ENCODE peak calls at places on chromosome 10, in ten cellular contexts. J is adrenal gland, K is suprapubic skin, H is prostate gland, V is heart left ventricle, X is right lobe of liver, B is IMR-90, N is spleen, W is uterus, U is gastrocnemius medialis. I is an unnamed sample.

GRCh38 chr10:119131512-119132240 is 27.8 kb downstream of the DENND10 start:
- DNase-seq in J (no peak), K (no peak), H (no peak), V (no peak), X (no peak), B (peak; percentile 54), N (no peak), W (no peak), U (peak; percentile 17), I (no peak)

GRCh38 chr10:69334258-69335062 is 56.2 kb downstream of the HK1 start:
- DNase-seq in J (no peak), K (no peak), H (no peak), V (no peak), X (no peak), B (no peak), N (no peak), W (no peak), U (no peak), I (no peak)

GRCh38 chr10:98967601-98968000 is 268.1 kb downstream of the HPSE2 start:
- DNase-seq in J (no peak), K (no peak), H (no peak), V (no peak), X (no peak), B (peak; percentile 46), N (no peak), W (no peak), U (no peak), I (no peak)

GRCh38 chr10:6068422-6068821 is 6.3 kb upstream of the IL2RA start:
- DNase-seq in J (no peak), K (no peak), H (no peak), V (no peak), X (no peak), B (no peak), N (peak; percentile 86), W (no peak), U (no peak), I (no peak)

GRCh38 chr10:119657725-119658124 is 6.5 kb downstream of the BAG3 start:
- DNase-seq in J (peak; percentile 82), K (no peak), H (peak; percentile 62), V (no peak), X (peak; percentile 68), B (peak; percentile 48), N (no peak), W (no peak), U (peak; percentile 65), I (no peak)

GRCh38 chr10:31678573-31679122 is 250.0 kb downstream of the ARHGAP12 start:
- DNase-seq in J (no peak), K (no peak), H (no peak), V (no peak), X (no peak), B (no peak), N (no peak), W (no peak), U (no peak), I (no peak)

GRCh38 chr10:90051053-90051452 is 349.7 kb downstream of the KIF20B start:
- DNase-seq in J (no peak), K (no peak), H (no peak), V (no peak), X (no peak), B (no peak), N (no peak), W (no peak), U (no peak), I (no peak)

GRCh38 chr10:26952094-26952493 is 91.3 kb upstream of the ABI1 start:
- DNase-seq in J (no peak), K (no peak), H (no peak), V (no peak), X (no peak), B (no peak), N (no peak), W (no peak), U (no peak), I (no peak)

DNA sequence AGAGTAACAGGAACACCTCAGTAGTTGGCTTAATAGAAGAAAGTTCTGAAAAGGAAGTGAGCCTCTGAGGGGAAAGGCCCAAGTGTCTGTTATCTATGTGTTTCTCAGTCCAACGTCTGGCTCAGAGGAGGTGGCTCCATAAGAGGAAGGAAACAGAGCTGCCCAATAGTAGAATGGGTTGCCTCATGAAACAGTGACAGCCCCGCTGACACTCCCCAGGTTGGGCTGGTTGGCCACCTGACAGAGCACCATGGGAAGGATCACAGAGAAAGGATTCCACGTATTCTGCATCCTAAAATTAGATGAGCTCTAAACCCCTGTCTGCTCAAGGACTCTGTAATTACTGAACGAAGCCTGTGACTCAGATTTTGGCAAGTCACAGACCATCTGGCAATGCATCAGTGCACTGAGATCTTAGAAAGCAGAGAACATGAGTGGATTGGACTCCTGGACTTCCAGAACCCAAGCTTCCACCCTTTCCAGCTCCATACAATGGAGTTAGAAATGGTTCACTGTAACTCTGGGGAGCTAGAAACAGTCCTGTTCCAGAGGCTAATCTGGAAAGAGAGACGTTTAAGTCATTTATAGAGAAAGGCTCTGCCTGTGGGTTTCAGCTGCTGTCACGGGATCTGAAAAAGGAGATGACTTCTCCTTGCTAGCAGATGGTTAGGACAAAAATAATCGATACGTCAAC is 2.9 kb downstream of the PKD2L1 start:
- DNase-seq in J (peak; percentile 78), K (no peak), H (no peak), V (no peak), X (no peak), B (peak; percentile 10), N (peak; percentile 86), W (no peak), U (peak; percentile 41), I (no peak)
- TF ChIP-seq POLR2A in J (no peak), K (no peak), H (no peak), V (no peak), X (no peak), B (no peak), N (no peak), W (no peak), U (no peak), I (no peak)

GRCh38 chr10:86415099-86415498 is 48.5 kb upstream of the GRID1 start:
- DNase-seq in J (no peak), K (no peak), H (no peak), V (no peak), X (no peak), B (no peak), N (no peak), W (no peak), U (no peak), I (no peak)

GRCh38 chr10:86415583-86415982 is 49.0 kb upstream of the GRID1 start:
- DNase-seq in J (no peak), K (no peak), H (no peak), V (no peak), X (no peak), B (no peak), N (no peak), W (no peak), U (no peak), I (no peak)

GRCh38 chr10:86411281-86411841 is 44.8 kb upstream of the GRID1 start:
- DNase-seq in J (peak; percentile 74), K (no peak), H (no peak), V (no peak), X (no peak), B (peak; percentile 86), N (no peak), W (peak; percentile 28), U (no peak), I (no peak)

GRCh38 chr10:86411852-86412550 is 45.4 kb upstream of the GRID1 start:
- DNase-seq in J (no peak), K (no peak), H (no peak), V (no peak), X (no peak), B (no peak), N (no peak), W (no peak), U (no peak), I (no peak)

GRCh38 chr10:86413046-86413728 is 46.6 kb upstream of the GRID1 start:
- DNase-seq in J (no peak), K (no peak), H (no peak), V (no peak), X (no peak), B (peak; percentile 59), N (no peak), W (no peak), U (no peak), I (no peak)
- H3K27ac ChIP-seq in J (no peak overlapping the region), K (no peak overlapping the region), H (no peak overlapping the region), V (no peak overlapping the region), X (no peak overlapping the region), B (no peak overlapping the region), N (peak overlapping the region; percentile 75), W (no peak overlapping the region), U (no peak overlapping the region), I (no peak overlapping the region)

GRCh38 chr10:59177031-59177861 is 803 bp downstream of the PHYHIPL start:
- DNase-seq in J (peak; percentile 75), K (no peak), H (peak; percentile 46), V (no peak), X (peak; percentile 49), B (peak; percentile 79), N (peak; percentile 53), W (peak; percentile 13), U (no peak), I (no peak)

GRCh38 chr10:59173414-59173813 is 3.0 kb upstream of the PHYHIPL start:
- DNase-seq in J (no peak), K (no peak), H (peak; percentile 21), V (no peak), X (no peak), B (no peak), N (no peak), W (no peak), U (no peak), I (no peak)

GRCh38 chr10:59176241-59177030 is at the start of gene PHYHIPL:
- DNase-seq in J (peak; percentile 72), K (no peak), H (peak; percentile 44), V (no peak), X (peak; percentile 67), B (no peak), N (peak; percentile 59), W (no peak), U (no peak), I (no peak)

GRCh38 chr10:59177862-59178235 is 1.4 kb downstream of the PHYHIPL start:
- DNase-seq in J (no peak), K (no peak), H (no peak), V (no peak), X (no peak), B (no peak), N (no peak), W (no peak), U (no peak), I (no peak)

DNA sequence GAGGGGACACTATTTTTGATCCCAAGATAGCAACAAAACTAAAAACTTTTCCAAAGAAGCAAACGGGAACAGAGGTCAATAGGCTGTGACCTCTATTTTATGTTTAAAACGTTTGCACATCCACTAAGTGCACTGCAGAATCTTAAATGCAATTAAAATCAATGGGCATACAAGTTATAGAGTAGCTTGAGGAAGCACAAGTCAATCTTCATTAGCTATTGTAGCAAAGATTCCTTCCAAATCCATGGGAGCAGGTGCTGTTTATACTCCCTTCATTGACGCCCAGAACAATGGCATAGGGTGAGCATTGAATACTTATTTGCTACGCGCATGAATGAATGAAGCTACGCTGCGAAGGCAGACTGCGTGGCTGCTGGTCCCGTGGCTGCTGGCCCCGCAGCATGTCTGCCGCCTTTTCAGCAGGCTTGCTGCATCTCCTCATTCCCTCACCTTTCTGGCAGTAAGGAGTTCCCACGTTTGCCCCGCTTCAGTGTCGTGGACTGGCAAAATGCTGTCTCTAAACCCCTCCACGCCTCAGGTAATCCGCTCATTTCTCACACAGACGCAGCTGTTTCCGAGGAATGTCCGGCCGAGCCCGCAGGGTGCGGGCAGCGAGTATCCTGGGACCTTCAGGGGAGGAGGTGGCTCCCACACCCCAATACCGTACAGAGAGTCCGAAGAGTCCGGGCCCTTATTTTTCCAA is 754 bp upstream of the PHYHIPL start:
- DNase-seq in J (no peak), K (no peak), H (peak; percentile 8), V (no peak), X (peak; percentile 29), B (no peak), N (no peak), W (no peak), U (no peak), I (no peak)
- H3K27me3 ChIP-seq in J (no peaks in the 10 kb centered on the region), K (peaks cover 27% of the 10 kb centered on the region), H (no peaks in the 10 kb centered on the region), V (peaks cover 22% of the 10 kb centered on the region), X (no peaks in the 10 kb centered on the region), B (peaks cover 18% of the 10 kb centered on the region), N (peaks cover 26% of the 10 kb centered on the region), W (peaks cover 3% of the 10 kb centered on the region), U (peaks cover 35% of the 10 kb centered on the region), I (no peaks in the 10 kb centered on the region)

DNA sequence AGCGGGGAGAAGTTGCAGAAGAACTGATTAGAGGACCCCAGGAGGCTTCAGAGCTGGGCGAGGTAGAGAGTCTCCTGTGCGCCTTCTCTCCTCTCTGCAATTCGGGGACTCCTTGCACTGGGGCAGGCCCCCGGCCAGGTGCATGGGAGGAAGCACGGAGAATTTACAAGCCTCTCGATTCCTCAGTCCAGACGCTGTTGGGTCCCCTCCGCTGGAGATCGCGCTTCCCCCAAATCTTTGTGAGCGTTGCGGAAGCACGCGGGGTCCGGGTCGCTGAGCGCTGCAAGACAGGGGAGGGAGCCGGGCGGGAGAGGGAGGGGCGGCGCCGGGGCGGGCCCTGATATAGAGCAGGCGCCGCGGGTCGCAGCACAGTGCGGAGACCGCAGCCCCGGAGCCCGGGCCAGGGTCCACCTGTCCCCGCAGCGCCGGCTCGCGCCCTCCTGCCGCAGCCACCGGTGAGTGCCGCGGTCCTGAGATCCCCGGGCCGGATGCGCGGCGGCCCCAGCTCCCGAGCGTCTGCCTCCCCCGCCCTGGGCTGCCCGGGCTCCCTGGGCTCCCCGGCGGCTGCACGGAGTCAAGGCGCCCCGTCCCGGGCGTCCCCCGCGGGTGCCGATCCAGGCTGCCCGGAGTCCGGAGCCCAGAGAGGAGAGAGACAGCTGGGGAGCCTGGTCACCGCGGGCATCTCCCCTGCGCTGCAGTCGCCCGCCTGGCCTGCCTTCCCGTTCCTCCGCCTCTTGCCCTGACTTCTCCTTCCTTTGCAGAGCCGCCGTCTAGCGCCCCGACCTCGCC is at the start of gene PLAU:
- DNase-seq in J (no peak), K (peak; percentile 76), H (peak; percentile 25), V (peak; percentile 73), X (peak; percentile 55), B (peak; percentile 57), N (peak; percentile 92), W (peak; percentile 53), U (no peak), I (no peak)
- TF ChIP-seq POLR2A in J (no peak), K (no peak), H (peak; percentile 81), V (peak; percentile 79), X (peak; percentile 37), B (peak; percentile 94), N (no peak), W (peak; percentile 47), U (peak; percentile 47), I (no peak)